ENCODE peak calls at places on chromosomes 5 and 9, in seven cellular contexts. W is stomach, F is transverse colon, G is breast epithelium, Q is H1, J is heart left ventricle, E is adrenal gland. D is an unnamed sample.
A peak's percentile ranks its signal among the peaks of the same experiment; 100 is the strongest.

GRCh38 chr5:165559645-165560044 is 2054.2 kb downstream of the MAT2B start:
- DNase-seq in W (no peak), F (no peak), G (no peak), Q (no peak), J (no peak), E (no peak), D (no peak)

GRCh38 chr5:172678902-172679301 is 37.8 kb downstream of the NEURL1B start:
- DNase-seq in W (peak; percentile 63), F (peak; percentile 67), G (peak; percentile 21), Q (no peak), J (peak; percentile 89), E (peak; percentile 82), D (no peak)

GRCh38 chr9:136242908-136243525 is 2.6 kb downstream of the QSOX2 start:
- DNase-seq in W (no peak), F (no peak), G (no peak), Q (no peak), J (no peak), E (no peak), D (no peak)

GRCh38 chr9:84271004-84271886 is 69.3 kb downstream of the SLC28A3 start:
- DNase-seq in W (peak; percentile 36), F (peak; percentile 56), G (no peak), Q (no peak), J (peak; percentile 19), E (peak; percentile 37), D (no peak)

GRCh38 chr9:129333961-129334743 is 156.1 kb upstream of the IER5L start:
- DNase-seq in W (peak; percentile 95), F (peak; percentile 82), G (peak; percentile 94), Q (peak; percentile 94), J (peak; percentile 92), E (peak; percentile 97), D (peak; percentile 62)

GRCh38 chr9:104091708-104092107 is 2.4 kb upstream of the SMC2 start:
- DNase-seq in W (no peak), F (peak; percentile 51), G (no peak), Q (no peak), J (peak; percentile 36), E (peak; percentile 40), D (no peak)

GRCh38 chr5:7415948-7416535 is 20.1 kb downstream of the ADCY2 start:
- DNase-seq in W (no peak), F (no peak), G (no peak), Q (no peak), J (no peak), E (no peak), D (no peak)

GRCh38 chr9:82532504-82532903 is 530.4 kb downstream of the RASEF start:
- DNase-seq in W (no peak), F (no peak), G (no peak), Q (no peak), J (no peak), E (no peak), D (no peak)

GRCh38 chr9:106632621-106633020 is 230.3 kb upstream of the ZNF462 start:
- DNase-seq in W (no peak), F (no peak), G (no peak), Q (no peak), J (no peak), E (no peak), D (no peak)

GRCh38 chr5:144356489-144356888 is 185.8 kb downstream of the KCTD16 start:
- DNase-seq in W (no peak), F (no peak), G (no peak), Q (no peak), J (no peak), E (no peak), D (no peak)

GRCh38 chr9:127612993-127613954 is 1.2 kb downstream of the STXBP1 start:
- DNase-seq in W (peak; percentile 52), F (peak; percentile 54), G (peak; percentile 46), Q (no peak), J (peak; percentile 86), E (peak; percentile 73), D (no peak)

GRCh38 chr5:151449288-151449687 is 1.9 kb downstream of the SLC36A1 start:
- DNase-seq in W (no peak), F (no peak), G (no peak), Q (no peak), J (no peak), E (no peak), D (no peak)

GRCh38 chr5:151449836-151450235 is 2.4 kb downstream of the SLC36A1 start:
- DNase-seq in W (no peak), F (no peak), G (no peak), Q (no peak), J (no peak), E (no peak), D (no peak)

GRCh38 chr5:151448038-151448985 is 909 bp downstream of the SLC36A1 start:
- DNase-seq in W (peak; percentile 43), F (peak; percentile 47), G (no peak), Q (peak; percentile 7), J (no peak), E (no peak), D (no peak)

GRCh38 chr5:151450605-151451004 is 3.2 kb downstream of the SLC36A1 start:
- DNase-seq in W (no peak), F (no peak), G (no peak), Q (no peak), J (no peak), E (no peak), D (no peak)

DNA sequence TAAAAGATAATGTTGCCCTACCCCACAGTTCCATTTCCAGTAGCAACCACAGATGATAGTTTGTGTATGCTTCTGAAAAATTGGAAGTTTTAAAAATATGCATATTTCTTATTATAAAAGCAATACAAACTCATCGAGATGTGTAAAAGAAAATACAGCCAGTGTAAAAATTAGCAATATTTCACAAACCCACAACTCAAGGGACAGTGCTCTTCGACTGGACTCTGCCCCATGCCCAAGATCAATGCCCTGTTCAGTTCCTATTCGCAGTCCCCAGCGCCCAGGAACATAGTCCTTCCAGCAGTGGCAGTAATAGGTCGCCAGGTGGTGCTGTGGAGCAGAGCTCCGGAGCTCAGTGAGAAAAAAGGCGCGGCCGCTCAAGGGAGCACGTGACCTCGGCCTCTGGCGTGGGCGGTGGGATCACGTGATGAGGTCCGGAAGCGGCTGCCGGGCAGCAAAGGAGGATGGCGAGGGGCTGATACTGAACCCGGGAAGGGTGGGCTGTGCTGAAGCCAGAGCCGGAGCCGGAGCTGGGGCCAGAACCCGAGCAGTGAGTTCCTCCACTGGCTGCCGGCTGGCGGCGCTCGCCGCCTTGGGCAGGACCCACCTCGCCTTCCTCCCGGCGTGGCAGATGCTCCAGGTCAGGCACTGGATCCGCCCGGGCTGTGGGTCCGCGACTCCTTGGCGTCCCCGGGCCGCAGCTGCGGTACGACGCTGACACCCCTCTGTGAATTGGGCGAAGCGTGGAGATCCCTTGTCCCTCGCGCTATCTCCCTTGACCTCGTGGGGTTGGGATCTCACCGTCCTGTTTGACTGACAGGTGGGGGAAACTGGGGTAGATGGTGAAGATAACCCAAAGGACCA is at the start of gene SLC36A1:
- DNase-seq in W (peak; percentile 96), F (peak; percentile 96), G (peak; percentile 92), Q (peak; percentile 93), J (peak; percentile 93), E (peak; percentile 91), D (peak; percentile 66)
- TF ChIP-seq POLR2A in W (no peak), F (peak; percentile 48), G (no peak), Q (peak; percentile 67), J (peak; percentile 57), E (peak; percentile 36), D (no peak)

DNA sequence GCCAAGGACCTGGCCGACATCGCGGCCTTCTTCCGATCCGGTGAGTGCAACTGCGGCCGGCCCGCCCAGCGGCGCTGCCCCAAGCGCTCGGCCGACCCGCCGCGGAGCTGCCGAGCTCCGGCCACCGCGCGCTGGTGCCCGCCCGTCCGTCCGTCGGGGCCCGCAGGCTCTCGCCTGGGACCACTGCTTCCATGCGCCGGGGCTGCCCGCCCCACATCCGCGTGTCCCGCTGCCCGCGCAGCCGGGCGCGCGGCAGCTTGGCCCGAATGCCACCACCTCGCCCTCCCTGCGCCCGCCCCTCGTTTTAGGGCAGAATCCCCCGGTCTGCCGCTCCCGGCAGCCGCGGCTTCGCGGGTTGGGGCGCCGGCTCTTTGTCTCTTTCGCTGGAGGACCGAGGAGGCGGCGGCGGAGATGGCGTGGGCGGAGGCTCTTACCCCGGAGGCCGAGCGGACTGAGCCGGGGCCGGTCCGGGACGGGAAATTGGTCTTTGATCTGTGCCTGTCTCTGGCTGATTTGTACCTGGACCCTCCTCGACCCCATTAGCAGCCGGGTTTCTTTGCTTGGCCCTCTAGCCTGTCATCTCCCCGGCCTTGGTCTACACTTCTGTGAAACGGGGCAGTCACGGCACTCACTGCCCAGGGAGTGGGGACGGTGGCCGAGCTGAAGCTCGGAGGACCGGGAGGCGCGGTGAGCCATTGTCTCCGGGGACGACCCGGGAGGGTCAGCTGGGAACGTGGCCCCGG is 872 bp downstream of the TRIO start:
- DNase-seq in W (peak; percentile 43), F (peak; percentile 51), G (peak; percentile 32), Q (no peak), J (peak; percentile 45), E (peak; percentile 41), D (no peak)
- TF ChIP-seq POLR2A in W (no peak), F (no peak), G (no peak), Q (no peak), J (no peak), E (no peak), D (no peak)

GRCh38 chr9:133000842-133001241 is 22.3 kb downstream of the GFI1B start:
- DNase-seq in W (no peak), F (no peak), G (no peak), Q (no peak), J (no peak), E (no peak), D (no peak)

GRCh38 chr9:132995906-132996305 is 17.4 kb downstream of the GFI1B start:
- DNase-seq in W (no peak), F (no peak), G (no peak), Q (no peak), J (no peak), E (no peak), D (no peak)

GRCh38 chr9:132997591-132997990 is 19.1 kb downstream of the GFI1B start:
- DNase-seq in W (no peak), F (no peak), G (no peak), Q (no peak), J (no peak), E (no peak), D (no peak)

GRCh38 chr9:132996526-132996925 is 18.0 kb downstream of the GFI1B start:
- DNase-seq in W (no peak), F (no peak), G (no peak), Q (no peak), J (no peak), E (no peak), D (no peak)

DNA sequence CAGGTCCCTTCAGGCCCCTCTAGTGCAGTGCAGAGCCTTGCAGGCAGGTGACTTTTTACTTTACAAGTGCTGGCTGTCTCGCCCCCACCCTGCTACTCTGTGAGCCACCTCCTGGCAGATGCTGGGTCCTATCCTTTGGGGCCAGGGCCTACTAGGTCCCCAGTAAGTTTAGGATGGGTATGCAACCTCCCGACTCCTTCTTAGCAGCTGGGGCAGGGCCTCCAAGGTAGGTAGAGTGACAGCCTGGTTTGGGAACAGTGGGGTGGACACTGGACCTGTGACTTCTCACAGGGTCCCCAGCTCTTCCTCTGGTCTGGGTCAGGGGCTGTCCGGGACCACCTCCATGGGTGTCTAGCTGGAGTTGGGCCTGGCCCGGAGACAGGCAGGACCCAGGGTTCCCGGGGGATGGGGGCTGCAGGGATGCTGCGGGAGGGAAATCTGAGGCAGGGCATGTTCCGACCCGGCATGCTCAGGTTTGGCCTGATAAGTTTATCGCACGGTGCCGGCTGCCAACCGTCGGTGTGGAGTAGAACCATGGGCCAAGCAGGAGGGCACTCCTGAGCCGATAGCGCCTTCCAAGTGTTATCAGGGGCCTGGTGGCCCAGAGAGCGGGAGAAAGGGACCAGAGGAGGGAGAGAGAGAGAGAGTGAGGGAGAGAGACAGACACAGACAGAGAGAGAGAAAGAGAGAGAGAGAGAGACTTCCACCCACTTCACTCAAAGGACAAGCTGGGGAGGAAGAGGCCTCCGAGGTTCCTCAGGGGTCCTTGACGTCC is 20.6 kb downstream of the GFI1B start:
- DNase-seq in W (no peak), F (no peak), G (no peak), Q (no peak), J (no peak), E (no peak), D (no peak)
- TF ChIP-seq POLR2A in W (no peak), F (no peak), G (no peak), Q (no peak), J (no peak), E (no peak), D (no peak)

GRCh38 chr9:105500108-105500766 is 52.4 kb downstream of the FSD1L start:
- DNase-seq in W (no peak), F (no peak), G (no peak), Q (no peak), J (no peak), E (no peak), D (no peak)
- TF ChIP-seq POLR2A in W (no peak), F (no peak), G (no peak), Q (no peak), J (no peak), E (no peak), D (no peak)